ENCODE peak calls at places on chromosome 21, in seven cellular contexts. X is H9, L is IMR-90, F is mesenchymal stem cell, Q is trophoblast cell, D is H1, Y is mesendoderm. I is an unnamed sample.

GRCh38 chr21:44637018-44637850 is at the start of gene KRTAP10-10:
- DNase-seq in D (no peak), Y (no peak), L (no peak), F (no peak), X (peak), Q (no peak), I (no peak)

GRCh38 chr21:16837319-16837718 is 675.5 kb upstream of the CXADR start:
- DNase-seq in Q (no peak), L (peak), F (no peak), Y (no peak), D (no peak), X (no peak), I (no peak)

GRCh38 chr21:31343680-31344480 is at the start of gene TIAM1:
- DNase-seq in F (peak), Y (peak), X (peak), L (peak), Q (peak), D (peak), I (peak)

GRCh38 chr21:33886316-33886715 is 29.3 kb downstream of the ATP5PO start:
- DNase-seq in Q (no peak), D (no peak), F (no peak), X (no peak), L (no peak), Y (no peak), I (no peak)

GRCh38 chr21:26835027-26835713 is 10.0 kb downstream of the ADAMTS1 start:
- DNase-seq in F (peak), Y (peak), X (no peak), Q (peak), L (peak), D (no peak), I (no peak)

GRCh38 chr21:44550807-44551206 is 498 bp downstream of the KRTAP10-2 start:
- DNase-seq in F (no peak), X (peak), D (no peak), Y (no peak), L (no peak), Q (no peak), I (no peak)

GRCh38 chr21:25647632-25648031 is 8.6 kb downstream of the JAM2 start:
- DNase-seq in Q (peak), L (no peak), F (no peak), D (no peak), Y (no peak), X (no peak), I (no peak)

GRCh38 chr21:39003982-39004775 is 179.1 kb downstream of the PSMG1 start:
- DNase-seq in Y (peak), Q (peak), F (peak), L (peak), X (no peak), D (no peak), I (no peak)

GRCh38 chr21:39388038-39388810 is 39.3 kb upstream of the HMGN1 start:
- DNase-seq in Y (peak), F (peak), X (peak), D (peak), Q (peak), L (peak), I (peak)

GRCh38 chr21:44872568-44873355 is 728 bp downstream of the PTTG1IP start:
- DNase-seq in X (no peak), D (peak), F (peak), Y (peak), Q (peak), L (peak), I (peak)

GRCh38 chr21:31459457-31459856 is 115.4 kb upstream of the TIAM1 start:
- DNase-seq in D (no peak), Y (peak), L (no peak), X (peak), Q (peak), F (peak), I (no peak)

GRCh38 chr21:45088729-45089128 is 14.3 kb downstream of the ADARB1 start:
- DNase-seq in D (no peak), X (no peak), Q (peak), F (no peak), Y (no peak), L (no peak), I (no peak)

GRCh38 chr21:44950351-44950750 is 10.5 kb downstream of the SLX9 start:
- DNase-seq in D (no peak), Q (no peak), F (no peak), X (no peak), L (no peak), Y (no peak), I (no peak)

GRCh38 chr21:44065428-44065827 is 41.8 kb upstream of the PWP2 start:
- DNase-seq in D (no peak), Y (no peak), L (peak), X (no peak), F (peak), Q (no peak), I (no peak)

GRCh38 chr21:33123396-33124120 is 53.6 kb downstream of the OLIG1 start:
- DNase-seq in F (no peak), D (no peak), X (no peak), Y (peak), L (no peak), Q (no peak), I (no peak)

GRCh38 chr21:37700641-37701202 is 215.5 kb downstream of the KCNJ6 start:
- DNase-seq in Y (peak), F (peak), X (peak), D (peak), Q (peak), L (peak), I (peak)

GRCh38 chr21:20004353-20004752 is 993.9 kb upstream of the NCAM2 start:
- DNase-seq in L (no peak), Q (no peak), Y (peak), X (no peak), F (peak), D (no peak), I (no peak)

GRCh38 chr21:44548922-44549321 is 2.4 kb downstream of the KRTAP10-2 start:
- DNase-seq in F (no peak), Q (no peak), X (peak), D (peak), Y (peak), L (no peak), I (peak)

GRCh38 chr21:24217141-24217540 is 1390.1 kb downstream of the MRPL39 start:
- DNase-seq in X (no peak), L (peak), F (no peak), D (no peak), Y (no peak), Q (no peak), I (no peak)

GRCh38 chr21:44542716-44543115 is 2.7 kb upstream of the KRTAP10-1 start:
- DNase-seq in Y (no peak), Q (no peak), X (no peak), L (no peak), F (no peak), D (no peak), I (no peak)

GRCh38 chr21:14900058-14900457 is 164.7 kb downstream of the NRIP1 start:
- DNase-seq in Y (peak), L (peak), Q (peak), D (no peak), X (no peak), F (no peak), I (no peak)

GRCh38 chr21:16088121-16088520 is 358.3 kb downstream of the USP25 start:
- DNase-seq in L (no peak), D (no peak), X (no peak), Y (no peak), Q (no peak), F (no peak), I (no peak)

GRCh38 chr21:32135401-32136363 is 143.2 kb downstream of the MIS18A start:
- DNase-seq in Y (no peak), L (peak), Q (no peak), X (peak), D (peak), F (no peak), I (no peak)

GRCh38 chr21:32386195-32386870 is 6.5 kb downstream of the URB1 start:
- DNase-seq in Q (no peak), F (no peak), D (no peak), Y (no peak), X (no peak), L (no peak), I (no peak)

GRCh38 chr21:15309022-15309590 is 244.3 kb upstream of the NRIP1 start:
- DNase-seq in X (no peak), L (no peak), Y (no peak), D (no peak), F (no peak), Q (no peak), I (no peak)

GRCh38 chr21:44783023-44783696 is 18.5 kb downstream of the UBE2G2 start:
- DNase-seq in D (no peak), Y (no peak), F (no peak), Q (no peak), X (no peak), L (no peak), I (no peak)

GRCh38 chr21:36097427-36098230 is 27.8 kb downstream of the CBR1 start:
- DNase-seq in D (no peak), F (peak), L (no peak), Q (no peak), Y (no peak), X (no peak), I (no peak)
- H3K18ac ChIP-seq in D (peak), F (no peak), L (no peak), Q (no peak), Y (peak), X (peak), I (no peak)

DNA sequence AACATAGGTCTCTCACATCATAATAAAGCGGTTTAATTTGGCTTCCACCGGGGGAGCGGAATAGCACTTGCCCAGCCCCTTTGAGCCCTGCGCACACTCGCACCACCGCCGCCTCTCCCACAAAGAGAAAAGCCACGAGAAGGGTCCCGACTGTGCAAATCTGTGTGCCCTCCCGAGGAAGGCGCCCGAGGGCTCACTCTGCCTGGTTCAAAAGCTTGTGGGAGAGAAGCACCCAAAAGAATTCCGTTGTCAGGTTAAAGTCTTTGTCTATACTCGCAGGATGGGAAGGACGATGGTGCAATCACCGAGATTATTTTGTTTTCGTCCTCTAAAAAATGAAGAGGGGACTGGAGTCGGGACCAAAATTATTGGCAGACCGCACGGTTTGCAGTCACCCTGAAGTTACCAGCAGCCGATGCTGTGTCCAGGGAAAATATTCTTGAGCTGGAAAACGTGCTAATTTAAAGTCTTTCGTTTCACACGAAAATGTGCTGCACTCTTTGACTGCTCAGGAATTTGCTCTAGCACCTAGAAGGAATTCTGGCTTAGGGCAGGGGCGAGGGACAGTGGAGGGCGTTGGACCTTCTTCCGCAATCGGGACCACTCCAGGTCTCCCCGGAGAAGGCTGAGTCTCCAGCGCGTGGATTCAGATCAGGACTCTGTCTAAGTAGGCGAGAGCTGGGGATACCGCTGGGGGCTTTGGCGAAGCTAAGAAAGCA is 6.6 kb upstream of the SIM2 start:
- DNase-seq in X (no peak), Q (peak), L (no peak), D (peak), Y (peak), F (no peak), I (peak)
- H3K18ac ChIP-seq in X (no peak), Q (no peak), L (no peak), D (no peak), Y (no peak), F (no peak), I (no peak)

GRCh38 chr21:28442085-28442484 is 550.6 kb downstream of the LTN1 start:
- DNase-seq in Y (no peak), X (no peak), L (no peak), Q (no peak), D (no peak), F (no peak), I (no peak)
- H3K18ac ChIP-seq in Y (no peak), X (no peak), L (peak), Q (no peak), D (no peak), F (no peak), I (no peak)

DNA sequence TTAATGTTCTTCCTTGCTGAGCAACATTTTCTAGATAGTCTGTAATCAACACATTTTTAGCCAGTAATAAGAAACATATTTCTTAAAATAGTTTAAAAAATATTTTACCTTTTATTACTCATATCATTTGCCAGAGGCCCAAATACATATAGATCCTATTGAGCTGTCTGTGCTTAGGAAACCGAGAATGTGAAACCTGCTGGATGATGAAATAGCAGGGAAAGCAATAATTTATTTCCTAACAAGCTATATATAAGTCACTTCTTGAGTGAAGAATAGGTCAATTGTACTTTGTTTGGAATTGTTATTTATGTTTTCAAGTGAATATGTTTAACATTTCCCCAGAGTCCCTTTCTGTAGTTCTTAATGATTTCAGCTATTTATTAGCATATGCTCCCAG is 339.9 kb upstream of the TMPRSS15 start:
- DNase-seq in L (no peak), X (no peak), Q (peak), Y (no peak), F (no peak), D (no peak), I (no peak)
- H3K18ac ChIP-seq in L (no peak), X (no peak), Q (no peak), Y (no peak), F (no peak), D (no peak), I (no peak)

GRCh38 chr21:42681296-42682206 is 28.1 kb downstream of the PDE9A start:
- DNase-seq in X (no peak), Y (no peak), D (no peak), F (no peak), Q (no peak), L (no peak), I (no peak)

GRCh38 chr21:42684109-42684916 is 30.9 kb downstream of the PDE9A start:
- DNase-seq in L (no peak), Y (no peak), D (no peak), F (no peak), X (no peak), Q (no peak), I (no peak)

GRCh38 chr21:42682661-42683060 is 29.2 kb downstream of the PDE9A start:
- DNase-seq in D (no peak), Q (no peak), L (no peak), Y (no peak), X (no peak), F (no peak), I (no peak)

GRCh38 chr21:42685036-42685435 is 31.6 kb downstream of the PDE9A start:
- DNase-seq in Q (no peak), Y (no peak), F (no peak), L (no peak), X (no peak), D (no peak), I (no peak)

DNA sequence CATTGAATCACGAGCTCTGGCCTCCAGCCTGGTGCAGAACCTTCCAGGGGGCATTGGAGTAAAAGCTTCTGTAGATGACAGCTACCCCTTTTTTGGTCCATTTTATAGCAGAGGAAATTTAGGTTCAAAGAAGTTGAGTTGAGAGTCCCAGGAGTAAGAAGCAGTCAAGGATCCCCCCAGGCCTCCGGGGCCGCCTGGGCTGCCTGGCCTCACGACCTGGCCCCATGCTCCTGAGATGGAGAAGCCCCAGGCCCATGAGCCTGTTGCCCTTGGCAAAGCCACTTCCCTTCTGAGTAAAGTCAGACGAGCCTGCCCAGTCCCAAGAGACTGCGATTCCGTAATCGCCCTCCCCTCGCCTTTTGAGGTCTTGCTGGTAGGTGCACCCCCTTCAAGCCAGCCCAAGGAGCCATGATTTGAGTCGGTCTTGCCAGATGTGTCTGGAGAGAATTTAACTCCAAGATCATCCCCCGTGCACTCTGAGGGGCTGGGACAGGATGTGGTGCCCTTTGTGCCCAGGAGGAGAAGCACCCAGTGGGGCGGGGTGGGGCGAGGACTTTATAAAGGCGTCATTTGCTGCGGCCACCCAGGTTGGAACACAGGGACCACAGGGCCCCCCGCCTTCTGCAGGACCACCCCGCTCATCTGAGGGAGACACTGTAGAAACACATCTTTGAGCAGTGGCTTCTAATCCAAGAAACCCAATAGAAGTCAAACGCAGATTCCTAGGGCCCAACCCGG is 30.1 kb downstream of the PDE9A start:
- DNase-seq in X (no peak), D (no peak), Y (no peak), L (no peak), Q (no peak), F (no peak), I (no peak)
- H3K18ac ChIP-seq in X (no peak), D (no peak), Y (no peak), L (no peak), Q (no peak), F (no peak), I (no peak)

GRCh38 chr21:46113497-46114176 is 15.7 kb downstream of the COL6A2 start:
- DNase-seq in D (no peak), X (no peak), Y (no peak), Q (no peak), F (no peak), L (no peak), I (no peak)
- H3K18ac ChIP-seq in D (no peak), X (no peak), Y (no peak), Q (no peak), F (no peak), L (no peak), I (no peak)